ENCODE peak calls at places on chromosome 14, in six cellular contexts. X is NCI-H2171, M is NT2/D1, W is Caco-2, I is epithelial cell of esophagus, U is NCI-H2107. T is an unnamed sample.

GRCh38 chr14:68255697-68256178 is 436.2 kb downstream of the RAD51B start:
- DNase-seq in M (no peak), W (no peak), X (no peak), U (no peak), I (peak; percentile 65), T (no peak)

GRCh38 chr14:94501588-94502516 is 7.4 kb downstream of the SERPINA12 start:
- DNase-seq in W (no peak), X (no peak), U (no peak), M (no peak), I (no peak), T (no peak)

GRCh38 chr14:37122288-37122687 is 50.1 kb downstream of the SLC25A21 start:
- DNase-seq in U (no peak), I (peak; percentile 95), W (peak; percentile 41), M (no peak), X (no peak), T (no peak)

GRCh38 chr14:102095871-102096568 is 9.2 kb upstream of the HSP90AA1 start:
- DNase-seq in I (no peak), W (peak; percentile 26), M (no peak), U (no peak), X (no peak), T (no peak)

GRCh38 chr14:30035361-30035760 is 107.7 kb upstream of the PRKD1 start:
- DNase-seq in W (no peak), I (no peak), X (no peak), M (no peak), U (no peak), T (no peak)

GRCh38 chr14:60106341-60106740 is 14.6 kb downstream of the PCNX4 start:
- DNase-seq in I (peak; percentile 30), X (no peak), U (no peak), M (no peak), W (no peak), T (no peak)

GRCh38 chr14:68318788-68319187 is 474.1 kb downstream of the ZFP36L1 start:
- DNase-seq in I (no peak), X (no peak), U (no peak), M (no peak), W (no peak), T (no peak)

GRCh38 chr14:100666851-100667250 is 59.8 kb upstream of the DLK1 start:
- DNase-seq in M (no peak), I (no peak), U (no peak), X (no peak), W (no peak), T (no peak)

GRCh38 chr14:73249564-73250316 is 12.4 kb downstream of the PAPLN start:
- DNase-seq in X (no peak), I (no peak), M (no peak), W (no peak), U (no peak), T (no peak)

T was measured in effector memory CD8-positive, alpha-beta T cell.